ENCODE peak calls at places on chromosomes 11 and 22, in six cellular contexts. O is ovary, F is RWPE1, U is right atrium auricular region, N is body of pancreas, P is fibroblast of lung. D is an unnamed sample.

GRCh38 chr11:123450593-123450992 is 20.5 kb downstream of the GRAMD1B start:
- DNase-seq in O (no peak), F (no peak), U (no peak), N (no peak), P (peak; percentile 46), D (no peak)

GRCh38 chr11:94876645-94877445 is 96.5 kb downstream of the CWC15 start:
- DNase-seq in O (peak; percentile 86), F (peak; percentile 88), U (peak; percentile 93), N (peak; percentile 39), P (peak; percentile 96), D (peak; percentile 63)

GRCh38 chr11:19370100-19370861 is 129.5 kb upstream of the E2F8 start:
- DNase-seq in O (no peak), F (peak; percentile 81), U (peak; percentile 90), N (peak; percentile 39), P (peak; percentile 67), D (peak; percentile 73)

GRCh38 chr11:1876361-1877063 is 15.2 kb downstream of the PRR33 start:
- DNase-seq in O (peak; percentile 86), F (peak; percentile 19), U (no peak), N (peak; percentile 43), P (peak; percentile 91), D (peak; percentile 52)

GRCh38 chr11:104256525-104256924 is 92.6 kb upstream of the PDGFD start:
- DNase-seq in O (no peak), F (peak; percentile 4), U (no peak), N (no peak), P (peak; percentile 48), D (peak; percentile 17)

GRCh38 chr22:46028069-46028991 is 51.4 kb upstream of the WNT7B start:
- DNase-seq in O (peak; percentile 42), F (no peak), U (no peak), N (peak; percentile 20), P (no peak), D (no peak)

GRCh38 chr11:101442171-101442570 is 141.6 kb downstream of the TRPC6 start:
- DNase-seq in O (no peak), F (no peak), U (no peak), N (peak; percentile 44), P (peak; percentile 53), D (no peak)

GRCh38 chr11:9862981-9863380 is 199.1 kb downstream of the SWAP70 start:
- DNase-seq in O (no peak), F (no peak), U (no peak), N (no peak), P (no peak), D (no peak)

GRCh38 chr11:109041876-109042275 is 377.0 kb downstream of the DDX10 start:
- DNase-seq in O (no peak), F (no peak), U (no peak), N (no peak), P (no peak), D (no peak)

GRCh38 chr11:109039611-109040010 is 374.7 kb downstream of the DDX10 start:
- DNase-seq in O (no peak), F (no peak), U (no peak), N (no peak), P (no peak), D (no peak)

GRCh38 chr11:109037856-109038780 is 373.2 kb downstream of the DDX10 start:
- DNase-seq in O (no peak), F (peak; percentile 22), U (no peak), N (no peak), P (peak; percentile 46), D (peak; percentile 59)

GRCh38 chr11:109043318-109043717 is 378.4 kb downstream of the DDX10 start:
- DNase-seq in O (no peak), F (no peak), U (no peak), N (no peak), P (no peak), D (no peak)

DNA sequence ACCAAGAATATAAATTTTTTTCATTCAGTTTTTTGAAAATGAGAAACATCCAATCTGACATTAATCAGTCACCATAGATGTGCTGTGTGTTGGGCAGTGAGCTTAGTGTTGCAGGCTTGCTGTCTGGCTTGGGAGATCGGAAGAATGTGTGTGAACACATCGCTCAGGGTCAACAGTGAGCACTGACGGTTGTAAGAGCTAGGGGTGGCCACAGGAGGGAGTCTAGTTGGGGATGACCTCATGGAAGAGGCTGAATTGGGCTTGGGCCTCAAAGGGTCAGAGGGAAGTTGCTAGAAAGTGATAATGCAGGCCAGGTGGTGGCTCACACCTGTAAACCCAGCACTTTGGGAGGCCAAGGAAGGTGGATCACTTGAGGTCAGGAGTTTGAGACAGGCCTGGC is 375.4 kb downstream of the DDX10 start:
- DNase-seq in O (no peak), F (no peak), U (no peak), N (no peak), P (no peak), D (no peak)
- TF ChIP-seq CTCF in O (no peak), F (no peak), U (no peak), N (no peak), P (peak; percentile 16), D (peak; percentile 28)

GRCh38 chr11:69686856-69687255 is 11.7 kb upstream of the LTO1 start:
- DNase-seq in O (no peak), F (no peak), U (no peak), N (no peak), P (no peak), D (no peak)

GRCh38 chr11:69691449-69691848 is 12.4 kb downstream of the FGF19 start:
- DNase-seq in O (no peak), F (peak; percentile 20), U (no peak), N (no peak), P (peak; percentile 53), D (no peak)

GRCh38 chr11:69686452-69686851 is 11.3 kb upstream of the LTO1 start:
- DNase-seq in O (no peak), F (no peak), U (no peak), N (no peak), P (no peak), D (no peak)

GRCh38 chr11:69692422-69692821 is 11.4 kb downstream of the FGF19 start:
- DNase-seq in O (no peak), F (no peak), U (no peak), N (no peak), P (no peak), D (no peak)

DNA sequence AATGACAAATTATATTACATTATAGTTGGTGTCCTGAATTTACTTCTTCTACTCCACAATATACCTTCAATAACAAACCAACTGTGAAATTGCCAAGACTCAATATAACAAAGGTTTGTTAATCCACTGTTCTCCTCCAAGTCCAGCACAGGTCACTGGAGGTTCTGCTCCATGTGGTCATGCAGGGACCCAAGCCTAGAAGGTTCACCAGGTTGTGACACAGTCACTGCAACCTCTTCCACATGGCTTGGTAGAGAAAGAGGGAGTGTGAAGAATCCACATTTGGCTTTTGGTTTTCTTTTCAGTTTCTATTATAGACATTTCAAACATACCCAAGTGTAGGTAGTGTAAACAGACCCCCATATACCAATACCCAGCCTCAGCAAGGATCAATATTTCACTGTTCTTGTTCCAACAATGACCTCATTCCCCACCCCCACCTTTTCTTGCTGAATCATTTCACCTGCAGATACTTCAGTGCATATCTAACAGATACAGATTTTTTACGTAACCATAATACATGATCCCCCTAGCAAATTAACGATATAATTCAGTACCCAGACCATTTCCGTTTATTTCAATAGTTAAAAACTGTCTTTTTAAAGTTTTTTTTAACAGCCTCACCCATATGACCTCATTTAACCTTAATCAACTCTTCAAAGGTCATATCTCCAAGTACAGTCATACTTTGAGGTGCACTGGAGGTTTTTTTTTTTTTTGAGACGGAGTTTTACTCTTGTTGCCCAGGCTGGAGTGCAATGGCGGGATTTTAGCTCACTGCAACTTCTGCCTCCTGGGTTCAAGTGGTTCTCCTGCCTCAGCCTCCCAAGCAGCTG is 14.1 kb downstream of the FGF19 start:
- DNase-seq in O (no peak), F (no peak), U (no peak), N (no peak), P (no peak), D (no peak)
- TF ChIP-seq CTCF in O (no peak), F (no peak), U (no peak), N (no peak), P (no peak), D (no peak)

GRCh38 chr11:16454284-16454683 is 97.9 kb upstream of the SOX6 start:
- DNase-seq in O (no peak), F (no peak), U (no peak), N (no peak), P (no peak), D (peak; percentile 17)
- TF ChIP-seq CTCF in O (no peak), F (no peak), U (no peak), N (no peak), P (no peak), D (no peak)

GRCh38 chr11:124867700-124868099 is 2.5 kb downstream of the ROBO3 start:
- DNase-seq in O (no peak), F (peak; percentile 42), U (no peak), N (no peak), P (peak; percentile 48), D (no peak)
- TF ChIP-seq CTCF in O (no peak), F (peak; percentile 40), U (peak; percentile 67), N (peak; percentile 36), P (peak; percentile 64), D (peak; percentile 46)

GRCh38 chr11:66717925-66718319 is 11.1 kb downstream of the SPTBN2 start:
- DNase-seq in O (no peak), F (no peak), U (no peak), N (peak; percentile 45), P (no peak), D (no peak)

GRCh38 chr11:66720899-66721470 is 8.0 kb downstream of the SPTBN2 start:
- DNase-seq in O (no peak), F (no peak), U (no peak), N (no peak), P (no peak), D (no peak)

GRCh38 chr11:66720223-66720898 is 8.7 kb downstream of the SPTBN2 start:
- DNase-seq in O (no peak), F (peak; percentile 94), U (no peak), N (peak; percentile 99), P (peak; percentile 18), D (peak; percentile 62)

GRCh38 chr11:66719111-66719872 is 9.7 kb downstream of the SPTBN2 start:
- DNase-seq in O (no peak), F (no peak), U (no peak), N (peak; percentile 35), P (no peak), D (no peak)

GRCh38 chr11:66718320-66718971 is 10.6 kb downstream of the SPTBN2 start:
- DNase-seq in O (no peak), F (peak; percentile 33), U (no peak), N (peak; percentile 82), P (no peak), D (no peak)
- TF ChIP-seq CTCF in O (no peak), F (no peak), U (no peak), N (peak; percentile 61), P (no peak), D (peak; percentile 37)